ENCODE peak calls at places on chromosomes 2 and 18, in four cellular contexts. B, K, S and D are unnamed samples.
A peak's percentile ranks its signal among the peaks of the same experiment; 100 is the strongest.

GRCh38 chr2:101330253-101330921 is 21.9 kb upstream of the RNF149 start:
- DNase-seq in K (no peak), S (peak; percentile 35), B (no peak), D (no peak)

GRCh38 chr2:45728458-45728942 is 77.0 kb downstream of the PRKCE start:
- DNase-seq in K (no peak), B (no peak), S (no peak), D (no peak)

GRCh38 chr2:7905756-7906155 is 776.1 kb upstream of the ID2 start:
- DNase-seq in B (peak; percentile 64), S (no peak), K (no peak), D (no peak)

GRCh38 chr2:39871291-39871761 is 92.3 kb upstream of the THUMPD2 start:
- DNase-seq in K (peak; percentile 90), S (peak; percentile 89), B (no peak), D (peak; percentile 41)

GRCh38 chr2:3604207-3604877 is 9.4 kb downstream of the COLEC11 start:
- DNase-seq in B (no peak), K (no peak), S (peak; percentile 42), D (no peak)

GRCh38 chr2:223313101-223313500 is 261.1 kb downstream of the KCNE4 start:
- DNase-seq in B (no peak), S (no peak), K (no peak), D (no peak)

GRCh38 chr2:168369087-168369486 is 87.0 kb upstream of the CERS6 start:
- DNase-seq in B (no peak), K (no peak), S (no peak), D (no peak)

GRCh38 chr2:168140892-168141291 is 106.5 kb downstream of the STK39 start:
- DNase-seq in S (no peak), B (no peak), K (no peak), D (no peak)

GRCh38 chr2:201127570-201127969 is 11.6 kb downstream of the CFLAR start:
- DNase-seq in K (no peak), S (peak; percentile 75), B (peak; percentile 78), D (peak; percentile 65)

GRCh38 chr2:26410764-26411243 is 9.1 kb downstream of the DRC1 start:
- DNase-seq in B (no peak), K (no peak), S (no peak), D (no peak)

GRCh38 chr2:203918264-203918663 is 18.3 kb upstream of the ICOS start:
- DNase-seq in K (no peak), S (peak; percentile 29), B (no peak), D (no peak)

GRCh38 chr2:44171018-44171417 is 2.3 kb downstream of the PPM1B start:
- DNase-seq in S (no peak), B (no peak), K (peak; percentile 35), D (peak; percentile 7)

GRCh38 chr2:10194021-10194820 is 71.7 kb downstream of the RRM2 start:
- DNase-seq in K (no peak), S (peak; percentile 38), B (peak; percentile 90), D (no peak)

GRCh38 chr18:48293954-48294893 is 115.0 kb downstream of the ZBTB7C start:
- DNase-seq in K (no peak), S (no peak), B (no peak), D (no peak)

DNA sequence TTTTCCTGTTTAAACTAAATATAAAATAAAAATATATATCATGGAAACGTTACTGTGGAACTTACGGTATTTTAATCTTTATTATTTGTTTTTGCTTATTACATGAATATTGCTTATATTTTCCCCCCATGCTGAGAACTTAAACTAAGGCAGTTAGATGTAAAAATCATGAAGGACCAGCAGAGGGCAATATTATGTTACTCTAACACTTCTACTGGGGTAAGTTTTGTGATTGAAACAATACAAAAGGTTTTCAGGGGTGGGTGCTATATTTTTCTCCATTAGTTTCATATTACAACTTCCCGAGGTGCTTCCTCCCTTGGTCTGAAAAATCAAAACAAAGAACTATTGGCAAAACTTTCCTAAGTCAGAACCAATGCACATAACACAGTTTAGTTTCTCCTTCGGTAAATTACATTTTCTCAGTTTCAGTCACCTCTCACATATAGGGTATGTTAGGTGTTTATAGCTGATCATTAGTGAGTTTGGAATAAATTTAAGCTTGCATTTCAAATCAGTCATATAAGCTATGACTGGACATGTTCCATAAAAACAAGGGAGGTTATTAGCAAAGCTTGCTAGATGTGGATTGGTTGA is 54.8 kb downstream of the ZNF407 start:
- DNase-seq in S (peak; percentile 77), K (no peak), B (no peak), D (no peak)
- TF ChIP-seq CTCF in S (peak; percentile 57), K (peak; percentile 55), B (no peak), D (peak; percentile 51)

DNA sequence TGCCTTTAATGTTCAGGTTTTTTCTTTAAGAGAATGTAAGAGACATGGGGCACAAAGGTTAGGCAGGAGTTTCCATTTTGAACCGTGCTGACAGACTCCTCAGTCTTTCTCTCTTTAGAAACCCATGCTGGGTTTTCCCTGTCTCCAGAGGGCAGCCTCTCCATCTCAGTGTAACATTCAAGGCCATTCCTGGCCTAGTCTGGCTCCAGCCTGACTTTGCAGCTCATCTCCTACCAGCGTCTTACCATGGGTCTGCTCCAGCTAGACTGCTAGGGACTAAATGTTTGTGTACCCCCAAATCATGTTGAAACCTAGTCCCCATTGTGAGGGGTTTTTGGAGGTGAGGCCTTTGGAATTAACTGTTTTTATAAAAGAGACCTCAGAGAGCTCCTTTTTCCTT is 9.8 kb upstream of the CLIP4 start:
- DNase-seq in S (no peak), K (no peak), B (no peak), D (no peak)
- TF ChIP-seq CTCF in S (no peak), K (no peak), B (no peak), D (no peak)

DNA sequence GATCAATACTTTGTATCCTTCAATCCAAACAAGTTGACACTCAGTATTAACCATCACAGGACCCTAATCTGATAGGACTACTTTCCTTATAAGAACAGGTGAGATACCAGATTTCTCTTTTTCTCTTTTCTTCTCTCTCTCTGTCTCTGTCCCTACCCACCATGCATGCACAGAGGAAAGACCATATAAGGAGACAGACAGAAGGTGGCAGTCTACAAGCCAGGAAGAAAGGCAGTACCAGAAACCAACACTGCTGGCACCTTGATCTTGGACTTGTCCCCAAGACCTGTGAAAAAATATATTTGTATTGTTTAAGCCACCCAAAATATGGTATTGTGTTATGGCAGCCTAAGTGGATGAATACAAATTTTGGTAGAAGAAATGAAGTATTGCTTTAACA is 156.2 kb upstream of the KCNH7 start:
- DNase-seq in K (no peak), S (no peak), B (no peak), D (no peak)
- TF ChIP-seq CTCF in K (no peak), S (no peak), B (no peak), D (no peak)

GRCh38 chr2:185402474-185402873 is 336.1 kb upstream of the FSIP2 start:
- DNase-seq in K (no peak), S (no peak), B (no peak), D (no peak)

GRCh38 chr2:185404578-185404977 is 334.0 kb upstream of the FSIP2 start:
- DNase-seq in B (no peak), S (no peak), K (no peak), D (no peak)
- TF ChIP-seq CTCF in B (no peak), S (no peak), K (no peak), D (no peak)